ENCODE peak calls at places on chromosomes 2 and 18, in six cellular contexts. J is keratinocyte; P is transverse colon; C is lower lobe of right lung; S is naive thymus-derived CD4-positive, alpha-beta T cell; U is neuronal stem cell. R is an unnamed sample. For H3K4me1, the result is how much of the 10 kb centered on the place peaks cover.

GRCh38 chr2:149652520-149652919 is 64.9 kb upstream of the MMADHC start:
- DNase-seq in J (no peak), P (no peak), C (no peak), S (no peak), U (no peak), R (no peak)

GRCh38 chr2:178404380-178404767 is 46.6 kb downstream of the PRKRA start:
- DNase-seq in J (no peak), P (peak), C (no peak), S (no peak), U (no peak), R (no peak)

GRCh38 chr2:61720911-61721310 is 132.9 kb downstream of the FAM161A start:
- DNase-seq in J (peak), P (no peak), C (no peak), S (no peak), U (no peak), R (no peak)

GRCh38 chr18:39500320-39500719 is 1934.7 kb upstream of the CELF4 start:
- DNase-seq in J (no peak), P (no peak), C (no peak), S (no peak), U (no peak), R (no peak)

GRCh38 chr18:48227206-48227605 is 182.0 kb downstream of the ZBTB7C start:
- DNase-seq in J (no peak), P (no peak), C (no peak), S (no peak), U (no peak), R (no peak)

GRCh38 chr2:213162515-213163118 is 11.2 kb upstream of the IKZF2 start:
- DNase-seq in J (no peak), P (no peak), C (no peak), S (no peak), U (no peak), R (no peak)

GRCh38 chr2:158746488-158746887 is 48.6 kb upstream of the DAPL1 start:
- DNase-seq in J (no peak), P (no peak), C (no peak), S (no peak), U (no peak), R (no peak)

GRCh38 chr2:240987588-240987987 is 10.8 kb upstream of the SNED1 start:
- DNase-seq in J (no peak), P (peak), C (peak), S (no peak), U (no peak), R (peak)

GRCh38 chr2:212135739-212136138 is 402.9 kb downstream of the ERBB4 start:
- DNase-seq in J (no peak), P (no peak), C (no peak), S (no peak), U (no peak), R (no peak)

GRCh38 chr18:67513285-67513684 is 3.2 kb downstream of the DSEL start:
- DNase-seq in J (no peak), P (no peak), C (no peak), S (no peak), U (no peak), R (no peak)

GRCh38 chr2:37774976-37775907 is 103.8 kb upstream of the CDC42EP3 start:
- DNase-seq in J (no peak), P (no peak), C (no peak), S (no peak), U (no peak), R (no peak)

GRCh38 chr2:166246901-166247300 is 119.1 kb upstream of the SCN1A start:
- DNase-seq in J (no peak), P (no peak), C (no peak), S (no peak), U (no peak), R (no peak)

GRCh38 chr2:166240387-166241313 is 112.8 kb upstream of the SCN1A start:
- DNase-seq in J (no peak), P (no peak), C (no peak), S (no peak), U (no peak), R (no peak)

GRCh38 chr2:166239548-166239947 is 111.7 kb upstream of the SCN1A start:
- DNase-seq in J (no peak), P (no peak), C (no peak), S (no peak), U (no peak), R (no peak)

GRCh38 chr2:166238176-166238575 is 110.4 kb upstream of the SCN1A start:
- DNase-seq in J (no peak), P (no peak), C (no peak), S (no peak), U (no peak), R (no peak)

GRCh38 chr2:166242309-166242708 is 114.5 kb upstream of the SCN1A start:
- DNase-seq in J (no peak), P (no peak), C (no peak), S (no peak), U (no peak), R (no peak)
- H3K4me1 ChIP-seq in J (under half), P (under half), C (under half), S (under half), U (under half), R (under half)

GRCh38 chr2:48433682-48434081 is 96.3 kb upstream of the STON1 start:
- DNase-seq in J (no peak), P (peak), C (peak), S (no peak), U (no peak), R (no peak)
- H3K4me3 ChIP-seq in J (no peak), P (no peak), C (no peak), S (no peak), U (no peak), R (no peak)

DNA sequence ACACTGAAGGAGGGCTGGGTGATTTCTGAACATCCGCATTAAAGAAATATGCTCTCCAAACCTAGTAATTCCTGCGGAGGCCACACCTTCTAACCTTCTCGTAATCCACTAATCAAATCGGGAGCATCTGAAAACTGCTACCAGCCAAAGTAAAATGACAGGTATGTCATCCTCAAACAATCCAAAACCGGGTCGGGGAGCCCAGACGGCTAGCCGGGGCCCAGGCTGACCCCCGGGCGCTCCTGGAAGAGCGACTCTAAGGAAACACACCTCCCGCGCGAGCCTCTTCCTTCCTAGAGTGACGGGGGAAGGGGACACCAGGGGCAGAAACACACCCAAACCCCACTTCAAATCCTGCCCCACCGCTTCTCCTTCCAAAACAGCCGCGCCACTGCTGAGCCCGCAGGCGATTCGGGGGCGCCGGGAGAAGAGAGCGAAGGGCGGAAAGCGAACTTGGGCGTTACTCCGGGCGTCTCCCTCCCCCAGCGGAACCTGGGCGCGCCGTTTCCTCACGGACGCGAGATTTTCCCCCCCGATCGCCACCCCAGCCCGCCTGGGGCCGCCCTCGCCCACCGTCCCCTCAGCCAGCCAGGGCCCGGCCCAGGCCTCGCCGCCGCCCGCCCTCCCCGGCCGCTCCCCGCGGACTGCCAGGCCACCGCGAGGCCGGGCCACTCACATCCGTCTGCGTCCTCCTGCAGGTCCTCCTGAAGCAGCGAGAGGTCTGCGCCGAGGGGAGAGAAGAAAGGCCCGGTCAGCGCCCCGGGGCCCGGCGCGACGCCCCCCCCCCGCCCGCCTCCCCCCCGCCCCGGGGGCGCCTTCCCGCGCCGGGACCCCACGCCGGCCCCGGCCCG is 584 bp downstream of the PPP4R1 start:
- DNase-seq in J (no peak), P (peak), C (peak), S (peak), U (peak), R (peak)
- H3K4me1 ChIP-seq in J (half or more), P (under half), C (under half), S (under half), U (under half), R (under half)

GRCh38 chr2:182717451-182718215 is 1.6 kb downstream of the DNAJC10 start:
- DNase-seq in J (no peak), P (no peak), C (no peak), S (peak), U (no peak), R (no peak)
- H3K4me3 ChIP-seq in J (peak), P (no peak), C (no peak), S (no peak), U (no peak), R (peak)

DNA sequence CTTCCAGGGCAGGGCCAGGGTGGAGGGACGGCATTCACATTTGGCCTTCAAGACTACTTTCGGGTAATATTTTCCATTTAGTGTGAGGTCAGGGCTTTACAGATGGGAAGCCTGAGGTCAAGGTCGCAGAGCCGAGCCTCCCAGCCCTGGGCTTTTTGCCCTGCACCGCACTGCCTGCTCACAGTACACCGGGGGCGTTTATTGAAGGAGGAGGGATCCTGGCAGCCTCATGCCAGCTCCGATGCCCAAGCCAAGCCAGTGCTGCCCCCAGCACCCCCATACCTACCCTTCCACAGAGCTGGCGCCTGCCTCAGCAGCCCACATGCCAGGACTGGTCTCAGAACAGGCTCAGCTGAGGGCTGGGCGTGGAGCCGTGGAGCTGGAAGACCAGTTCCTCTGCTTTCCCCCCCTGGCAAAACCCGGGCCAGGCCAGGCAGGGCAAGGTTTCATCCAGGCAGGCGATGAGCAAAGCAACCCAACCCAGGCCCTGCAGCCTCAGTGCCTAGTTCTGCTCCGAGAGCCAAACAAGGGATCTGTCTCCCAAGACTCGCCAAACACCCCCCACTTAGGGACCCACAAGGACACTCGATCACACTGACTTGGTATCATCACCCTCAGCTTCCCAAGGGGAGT is 11.9 kb downstream of the SDC1 start:
- DNase-seq in J (no peak), P (peak), C (peak), S (no peak), U (no peak), R (no peak)
- H3K4me1 ChIP-seq in J (half or more), P (under half), C (under half), S (under half), U (under half), R (under half)

GRCh38 chr18:25563346-25563745 is 211.4 kb upstream of the ZNF521 start:
- DNase-seq in J (no peak), P (no peak), C (no peak), S (no peak), U (no peak), R (no peak)
- H3K4me3 ChIP-seq in J (no peak), P (no peak), C (no peak), S (no peak), U (no peak), R (no peak)

R was measured in ascending aorta.